ENCODE peak calls at places on chromosomes 3 and 15, in five cellular contexts. N is stimulated activated CD8-positive, alpha-beta memory T cell treated with anti-CD3 and anti-CD28 coated beads, Interleukin-4, amount 100 ng/mL, for 1 hour; V is G401; A is RKO; O is posterior vena cava. E is an unnamed sample.

GRCh38 chr3:149547413-149547812 is 72.9 kb downstream of the TM4SF4 start:
- DNase-seq in N (no peak), V (peak; percentile 21), A (no peak), O (peak; percentile 94), E (no peak)

GRCh38 chr3:64691051-64691450 is 3.3 kb upstream of the ADAMTS9 start:
- DNase-seq in N (no peak), V (no peak), A (peak; percentile 67), O (peak; percentile 71), E (no peak)

GRCh38 chr3:112619295-112619694 is 21.6 kb downstream of the CCDC80 start:
- DNase-seq in N (no peak), V (no peak), A (no peak), O (no peak), E (no peak)

GRCh38 chr3:107690522-107691138 is 167.9 kb downstream of the BBX start:
- DNase-seq in N (no peak), V (peak; percentile 70), A (peak; percentile 63), O (no peak), E (peak; percentile 35)

GRCh38 chr3:140859592-140860336 is 81.9 kb upstream of the SLC25A36 start:
- DNase-seq in N (no peak), V (no peak), A (no peak), O (no peak), E (no peak)

GRCh38 chr3:139728414-139728813 is 50.6 kb upstream of the NMNAT3 start:
- DNase-seq in N (no peak), V (no peak), A (no peak), O (no peak), E (no peak)

GRCh38 chr15:34993877-34994276 is 5.8 kb upstream of the ZNF770 start:
- DNase-seq in N (no peak), V (no peak), A (no peak), O (no peak), E (no peak)

GRCh38 chr3:36866358-36866757 is 78.5 kb downstream of the TRANK1 start:
- DNase-seq in N (no peak), V (no peak), A (no peak), O (no peak), E (no peak)

GRCh38 chr3:139588450-139588849 is 48.9 kb upstream of the RBP1 start:
- DNase-seq in N (no peak), V (no peak), A (no peak), O (no peak), E (no peak)

GRCh38 chr3:140187028-140187427 is 252.0 kb downstream of the CLSTN2 start:
- DNase-seq in N (no peak), V (no peak), A (no peak), O (no peak), E (no peak)

GRCh38 chr3:16448691-16449090 is 64.8 kb downstream of the RFTN1 start:
- DNase-seq in N (no peak), V (peak; percentile 5), A (peak; percentile 67), O (peak; percentile 95), E (no peak)

GRCh38 chr3:17432237-17432636 is 310.2 kb downstream of the TBC1D5 start:
- DNase-seq in N (no peak), V (peak; percentile 16), A (no peak), O (no peak), E (no peak)

GRCh38 chr15:99438691-99439523 is 126.9 kb upstream of the MEF2A start:
- DNase-seq in N (no peak), V (no peak), A (no peak), O (no peak), E (no peak)

E was measured in CD4-positive, alpha-beta memory T cell.